ENCODE peak calls at places on chromosome 13, in ten cellular contexts. D is astrocyte of the spinal cord; C is endodermal cell; V is activated CD8-positive, alpha-beta T cell treated with anti-CD3 and anti-CD28 coated beads for 36 hours; O is left lung; J is cardiac fibroblast; U is PC-3; G is HFFc6; B is CD4-positive, alpha-beta T cell; T is esophagus squamous epithelium. L is an unnamed sample.

GRCh38 chr13:84917252-84917878 is 881.9 kb downstream of the SLITRK6 start:
- DNase-seq in G (no peak), D (peak; percentile 48), J (peak; percentile 17), V (no peak), T (no peak), B (no peak), U (peak; percentile 60), C (no peak), O (no peak), L (no peak)

GRCh38 chr13:30493670-30494381 is 28.1 kb upstream of the HMGB1 start:
- DNase-seq in T (no peak), C (no peak), O (no peak), B (no peak), G (no peak), J (no peak), D (no peak), U (no peak), V (no peak), L (no peak)

GRCh38 chr13:41052441-41052840 is 8.9 kb upstream of the WBP4 start:
- DNase-seq in D (no peak), U (no peak), O (no peak), G (no peak), J (no peak), V (no peak), T (no peak), B (no peak), C (no peak), L (no peak)

GRCh38 chr13:27967203-27967735 is 1.8 kb downstream of the CDX2 start:
- DNase-seq in B (no peak), C (no peak), O (no peak), D (no peak), T (no peak), J (no peak), G (no peak), U (no peak), V (no peak), L (no peak)

GRCh38 chr13:20840590-20840989 is 62.0 kb downstream of the XPO4 start:
- DNase-seq in C (no peak), V (no peak), B (no peak), O (no peak), T (no peak), U (no peak), J (no peak), G (no peak), D (no peak), L (no peak)

GRCh38 chr13:108214511-108215383 is 589 bp downstream of the LIG4 start:
- DNase-seq in G (no peak), C (peak; percentile 75), O (peak; percentile 55), B (no peak), U (peak; percentile 19), T (peak; percentile 41), J (no peak), D (no peak), V (peak; percentile 32), L (no peak)

GRCh38 chr13:43895940-43896339 is 16.2 kb downstream of the LACC1 start:
- DNase-seq in D (no peak), V (no peak), B (no peak), J (no peak), T (no peak), C (no peak), O (no peak), U (no peak), G (no peak), L (no peak)

GRCh38 chr13:23510979-23511735 is 59.1 kb upstream of the TNFRSF19 start:
- DNase-seq in O (no peak), G (peak; percentile 41), V (no peak), D (peak; percentile 56), C (peak; percentile 53), B (no peak), T (no peak), J (peak; percentile 67), U (peak; percentile 50), L (no peak)

DNA sequence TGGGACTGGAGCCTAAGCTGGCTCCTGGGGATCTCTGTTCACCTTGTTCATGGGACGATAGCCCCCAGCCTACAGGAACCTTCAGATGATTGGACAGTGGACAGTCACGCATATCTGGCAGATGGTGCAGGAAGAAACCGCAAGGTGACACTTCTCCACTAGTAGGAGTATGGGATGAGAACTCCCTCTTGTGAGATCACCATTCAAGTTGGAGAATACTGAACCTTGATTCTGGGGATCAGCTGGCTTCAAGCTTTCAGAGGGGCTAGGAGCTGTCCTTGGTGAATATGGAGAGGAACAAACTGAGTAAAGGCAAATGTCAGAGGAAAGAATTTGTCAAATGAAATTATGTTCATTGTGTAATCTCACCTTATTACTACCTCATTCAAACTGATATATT is 204.5 kb downstream of the PDS5B start:
- DNase-seq in U (peak; percentile 7), T (no peak), C (peak; percentile 58), B (no peak), J (no peak), G (no peak), D (no peak), V (no peak), O (no peak), L (no peak)
- TF ChIP-seq CTCF in U (peak; percentile 30), T (no peak), C (peak; percentile 56), B (no peak), J (no peak), G (peak; percentile 50), D (no peak), V (no peak), O (no peak), L (no peak)

GRCh38 chr13:96982672-96983071 is 11.6 kb downstream of the OXGR1 start:
- DNase-seq in D (peak; percentile 14), B (no peak), O (no peak), T (no peak), J (peak; percentile 90), U (no peak), V (no peak), C (no peak), G (no peak), L (no peak)

GRCh38 chr13:96988441-96988840 is 5.8 kb downstream of the OXGR1 start:
- DNase-seq in T (no peak), J (no peak), U (no peak), B (no peak), O (no peak), C (no peak), V (no peak), G (no peak), D (no peak), L (no peak)

GRCh38 chr13:96984061-96984508 is 10.2 kb downstream of the OXGR1 start:
- DNase-seq in U (peak; percentile 69), O (no peak), C (peak; percentile 58), J (peak; percentile 45), D (no peak), G (no peak), T (no peak), V (peak; percentile 7), B (no peak), L (no peak)
- TF ChIP-seq CTCF in U (peak; percentile 49), O (no peak), C (peak; percentile 74), J (peak; percentile 24), D (no peak), G (peak; percentile 25), T (peak; percentile 59), V (no peak), B (no peak), L (peak; percentile 35)

GRCh38 chr13:71677114-71677513 is 189.9 kb downstream of the DACH1 start:
- DNase-seq in B (no peak), V (no peak), C (no peak), U (no peak), D (no peak), T (no peak), G (no peak), O (no peak), J (no peak), L (no peak)

GRCh38 chr13:71672527-71672926 is 194.5 kb downstream of the DACH1 start:
- DNase-seq in G (no peak), J (peak; percentile 35), O (no peak), C (no peak), D (no peak), U (peak; percentile 3), V (no peak), B (no peak), T (no peak), L (no peak)

GRCh38 chr13:71674776-71675352 is 192.1 kb downstream of the DACH1 start:
- DNase-seq in U (no peak), B (no peak), O (no peak), T (no peak), C (no peak), D (no peak), J (no peak), V (no peak), G (no peak), L (no peak)
- TF ChIP-seq CTCF in U (peak; percentile 34), B (no peak), O (no peak), T (no peak), C (peak; percentile 59), D (peak; percentile 17), J (peak; percentile 13), V (no peak), G (no peak), L (no peak)

GRCh38 chr13:34943675-34944634 is 1.9 kb downstream of the NBEA start:
- DNase-seq in V (peak; percentile 4), B (no peak), U (peak; percentile 30), J (no peak), G (no peak), T (no peak), D (no peak), O (no peak), C (no peak), L (no peak)

GRCh38 chr13:34941436-34941834 is 635 bp upstream of the NBEA start:
- DNase-seq in U (no peak), B (no peak), G (no peak), C (no peak), J (no peak), V (peak; percentile 1), O (no peak), T (no peak), D (no peak), L (no peak)

GRCh38 chr13:34939771-34940170 is 2.3 kb upstream of the NBEA start:
- DNase-seq in V (no peak), T (no peak), U (no peak), D (no peak), C (no peak), B (no peak), O (no peak), J (no peak), G (no peak), L (no peak)

GRCh38 chr13:34942732-34943674 is 933 bp downstream of the NBEA start:
- DNase-seq in O (peak; percentile 78), C (peak; percentile 87), D (no peak), V (peak; percentile 17), G (no peak), T (no peak), U (peak; percentile 41), B (no peak), J (no peak), L (no peak)

DNA sequence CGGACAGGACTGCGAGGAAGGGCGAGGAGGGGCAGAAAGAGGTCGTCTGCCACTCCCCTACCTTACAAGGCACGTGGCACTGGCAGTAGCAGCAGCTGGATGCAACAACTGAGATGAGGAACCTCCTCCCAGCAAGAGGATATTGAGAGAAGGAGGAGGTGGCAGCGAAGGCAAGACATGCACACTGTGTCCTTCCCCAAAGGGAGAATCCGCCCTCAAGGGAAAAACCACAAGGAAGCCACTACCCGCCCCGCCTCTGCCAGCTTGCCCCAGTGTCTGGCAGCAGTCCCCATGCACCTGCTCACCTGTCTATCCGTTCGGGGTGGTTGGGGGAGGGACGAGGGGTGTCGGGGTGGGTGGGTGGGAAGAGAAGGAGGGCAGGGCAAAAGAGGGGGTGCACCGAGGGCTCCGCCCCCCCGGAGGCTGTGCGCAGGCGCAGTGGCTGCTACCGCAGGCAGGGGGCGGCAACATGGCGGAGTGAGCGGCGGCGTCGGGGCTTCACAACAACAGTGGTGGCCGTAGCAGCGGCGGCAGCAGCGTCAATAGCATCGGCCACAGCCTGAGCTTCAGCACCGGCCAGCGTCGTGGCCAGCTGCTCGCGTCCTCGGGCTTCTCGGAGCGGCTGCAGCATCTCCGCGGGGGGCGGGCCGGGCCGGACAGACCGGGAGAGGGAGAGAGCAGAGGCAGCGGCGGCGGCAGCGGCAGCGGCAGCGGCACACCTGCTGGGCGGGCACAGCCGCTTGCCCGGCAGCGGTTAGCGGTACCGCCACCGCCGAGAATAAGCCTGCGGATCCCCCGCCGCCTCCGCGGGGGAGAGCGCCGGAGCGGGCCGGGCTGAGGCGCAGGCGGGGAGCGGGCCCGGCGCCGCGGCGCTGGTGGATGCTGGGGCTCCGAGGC is at the start of gene NBEA:
- DNase-seq in U (peak; percentile 74), D (peak; percentile 57), C (peak; percentile 93), V (peak; percentile 72), O (peak; percentile 88), B (peak; percentile 77), G (peak; percentile 42), J (peak; percentile 45), T (peak; percentile 12), L (peak; percentile 48)
- TF ChIP-seq CTCF in U (no peak), D (peak; percentile 4), C (peak; percentile 56), V (no peak), O (no peak), B (no peak), G (peak; percentile 75), J (no peak), T (no peak), L (no peak)